ENCODE peak calls at places on chromosomes 5 and 9, in five cellular contexts. One of them, this sample, is unnamed.
A peak's percentile ranks its signal among the peaks of the same experiment; 100 is the strongest.

GRCh38 chr5:158364367-158364766 is 505.4 kb upstream of the CLINT1 start:
- DNase-seq in activated CD8-positive, alpha-beta memory T cell treated with anti-CD3 and anti-CD28 coated beads, Interleukin-2, amount 50 U/mL, for 4 hours: no peak
- DNase-seq in NCI-H748 treated with DMSO at 0.1 percent for 48 hours: no peak
- DNase-seq in neuronal stem cell: no peak
- DNase-seq in mesothelial cell of epicardium: no peak
- DNase-seq in this sample: no peak

GRCh38 chr9:137989999-137990715 is 112.6 kb downstream of the CACNA1B start:
- DNase-seq in activated CD8-positive, alpha-beta memory T cell treated with anti-CD3 and anti-CD28 coated beads, Interleukin-2, amount 50 U/mL, for 4 hours: no peak
- DNase-seq in NCI-H748 treated with DMSO at 0.1 percent for 48 hours: no peak
- DNase-seq in neuronal stem cell: no peak
- DNase-seq in mesothelial cell of epicardium: no peak
- DNase-seq in this sample: no peak

GRCh38 chr5:59799668-59800374 is 93.7 kb downstream of the PDE4D start:
- DNase-seq in activated CD8-positive, alpha-beta memory T cell treated with anti-CD3 and anti-CD28 coated beads, Interleukin-2, amount 50 U/mL, for 4 hours: no peak
- DNase-seq in NCI-H748 treated with DMSO at 0.1 percent for 48 hours: peak; percentile 41
- DNase-seq in neuronal stem cell: peak; percentile 57
- DNase-seq in mesothelial cell of epicardium: no peak
- DNase-seq in this sample: peak; percentile 22

GRCh38 chr9:91903126-91903911 is 46.7 kb downstream of the ROR2 start:
- DNase-seq in activated CD8-positive, alpha-beta memory T cell treated with anti-CD3 and anti-CD28 coated beads, Interleukin-2, amount 50 U/mL, for 4 hours: no peak
- DNase-seq in NCI-H748 treated with DMSO at 0.1 percent for 48 hours: no peak
- DNase-seq in neuronal stem cell: no peak
- DNase-seq in mesothelial cell of epicardium: no peak
- DNase-seq in this sample: no peak

GRCh38 chr9:136078498-136079011 is 16.5 kb downstream of the NACC2 start:
- DNase-seq in activated CD8-positive, alpha-beta memory T cell treated with anti-CD3 and anti-CD28 coated beads, Interleukin-2, amount 50 U/mL, for 4 hours: no peak
- DNase-seq in NCI-H748 treated with DMSO at 0.1 percent for 48 hours: no peak
- DNase-seq in neuronal stem cell: no peak
- DNase-seq in mesothelial cell of epicardium: no peak
- DNase-seq in this sample: no peak

GRCh38 chr5:148653271-148653839 is 972 bp downstream of the HTR4 start:
- DNase-seq in activated CD8-positive, alpha-beta memory T cell treated with anti-CD3 and anti-CD28 coated beads, Interleukin-2, amount 50 U/mL, for 4 hours: no peak
- DNase-seq in NCI-H748 treated with DMSO at 0.1 percent for 48 hours: no peak
- DNase-seq in neuronal stem cell: no peak
- DNase-seq in mesothelial cell of epicardium: no peak
- DNase-seq in this sample: no peak

GRCh38 chr9:7094052-7094451 is 336.3 kb downstream of the KDM4C start:
- DNase-seq in activated CD8-positive, alpha-beta memory T cell treated with anti-CD3 and anti-CD28 coated beads, Interleukin-2, amount 50 U/mL, for 4 hours: no peak
- DNase-seq in NCI-H748 treated with DMSO at 0.1 percent for 48 hours: no peak
- DNase-seq in neuronal stem cell: peak; percentile 3
- DNase-seq in mesothelial cell of epicardium: no peak
- DNase-seq in this sample: no peak

GRCh38 chr9:121271368-121272351 is 3.7 kb downstream of the GSN start:
- DNase-seq in activated CD8-positive, alpha-beta memory T cell treated with anti-CD3 and anti-CD28 coated beads, Interleukin-2, amount 50 U/mL, for 4 hours: no peak
- DNase-seq in NCI-H748 treated with DMSO at 0.1 percent for 48 hours: no peak
- DNase-seq in neuronal stem cell: no peak
- DNase-seq in mesothelial cell of epicardium: no peak
- DNase-seq in this sample: no peak

GRCh38 chr9:77163889-77164288 is 13.4 kb upstream of the VPS13A start:
- DNase-seq in activated CD8-positive, alpha-beta memory T cell treated with anti-CD3 and anti-CD28 coated beads, Interleukin-2, amount 50 U/mL, for 4 hours: no peak
- DNase-seq in NCI-H748 treated with DMSO at 0.1 percent for 48 hours: no peak
- DNase-seq in neuronal stem cell: no peak
- DNase-seq in mesothelial cell of epicardium: no peak
- DNase-seq in this sample: no peak

GRCh38 chr5:97657239-97657638 is 474.2 kb upstream of the RIOK2 start:
- DNase-seq in activated CD8-positive, alpha-beta memory T cell treated with anti-CD3 and anti-CD28 coated beads, Interleukin-2, amount 50 U/mL, for 4 hours: no peak
- DNase-seq in NCI-H748 treated with DMSO at 0.1 percent for 48 hours: no peak
- DNase-seq in neuronal stem cell: no peak
- DNase-seq in mesothelial cell of epicardium: no peak
- DNase-seq in this sample: no peak

GRCh38 chr5:82257729-82258128 is 20.4 kb downstream of the RPS23 start:
- DNase-seq in activated CD8-positive, alpha-beta memory T cell treated with anti-CD3 and anti-CD28 coated beads, Interleukin-2, amount 50 U/mL, for 4 hours: no peak
- DNase-seq in NCI-H748 treated with DMSO at 0.1 percent for 48 hours: no peak
- DNase-seq in neuronal stem cell: no peak
- DNase-seq in mesothelial cell of epicardium: no peak
- DNase-seq in this sample: no peak

GRCh38 chr9:136028760-136029470 is 66.2 kb downstream of the NACC2 start:
- DNase-seq in activated CD8-positive, alpha-beta memory T cell treated with anti-CD3 and anti-CD28 coated beads, Interleukin-2, amount 50 U/mL, for 4 hours: no peak
- DNase-seq in NCI-H748 treated with DMSO at 0.1 percent for 48 hours: no peak
- DNase-seq in neuronal stem cell: no peak
- DNase-seq in mesothelial cell of epicardium: no peak
- DNase-seq in this sample: no peak

GRCh38 chr9:106228861-106229260 is 534.5 kb downstream of the TMEM38B start:
- DNase-seq in activated CD8-positive, alpha-beta memory T cell treated with anti-CD3 and anti-CD28 coated beads, Interleukin-2, amount 50 U/mL, for 4 hours: no peak
- DNase-seq in NCI-H748 treated with DMSO at 0.1 percent for 48 hours: no peak
- DNase-seq in neuronal stem cell: no peak
- DNase-seq in mesothelial cell of epicardium: no peak
- DNase-seq in this sample: no peak

GRCh38 chr9:21565137-21565536 is 83.0 kb upstream of the IFNE start:
- DNase-seq in activated CD8-positive, alpha-beta memory T cell treated with anti-CD3 and anti-CD28 coated beads, Interleukin-2, amount 50 U/mL, for 4 hours: no peak
- DNase-seq in NCI-H748 treated with DMSO at 0.1 percent for 48 hours: no peak
- DNase-seq in neuronal stem cell: no peak
- DNase-seq in mesothelial cell of epicardium: no peak
- DNase-seq in this sample: no peak

GRCh38 chr5:124658867-124659557 is 87.4 kb downstream of the ZNF608 start:
- DNase-seq in activated CD8-positive, alpha-beta memory T cell treated with anti-CD3 and anti-CD28 coated beads, Interleukin-2, amount 50 U/mL, for 4 hours: no peak
- DNase-seq in NCI-H748 treated with DMSO at 0.1 percent for 48 hours: no peak
- DNase-seq in neuronal stem cell: no peak
- DNase-seq in mesothelial cell of epicardium: no peak
- DNase-seq in this sample: no peak

GRCh38 chr5:51104556-51104955 is 278.7 kb upstream of the ISL1 start:
- DNase-seq in activated CD8-positive, alpha-beta memory T cell treated with anti-CD3 and anti-CD28 coated beads, Interleukin-2, amount 50 U/mL, for 4 hours: no peak
- DNase-seq in NCI-H748 treated with DMSO at 0.1 percent for 48 hours: no peak
- DNase-seq in neuronal stem cell: no peak
- DNase-seq in mesothelial cell of epicardium: no peak
- DNase-seq in this sample: no peak

GRCh38 chr9:103082494-103082893 is 87.4 kb downstream of the CYLC2 start:
- DNase-seq in activated CD8-positive, alpha-beta memory T cell treated with anti-CD3 and anti-CD28 coated beads, Interleukin-2, amount 50 U/mL, for 4 hours: no peak
- DNase-seq in NCI-H748 treated with DMSO at 0.1 percent for 48 hours: no peak
- DNase-seq in neuronal stem cell: no peak
- DNase-seq in mesothelial cell of epicardium: no peak
- DNase-seq in this sample: no peak

GRCh38 chr5:80863708-80864107 is 96.5 kb upstream of the RASGRF2 start:
- DNase-seq in activated CD8-positive, alpha-beta memory T cell treated with anti-CD3 and anti-CD28 coated beads, Interleukin-2, amount 50 U/mL, for 4 hours: no peak
- DNase-seq in NCI-H748 treated with DMSO at 0.1 percent for 48 hours: no peak
- DNase-seq in neuronal stem cell: no peak
- DNase-seq in mesothelial cell of epicardium: no peak
- DNase-seq in this sample: no peak

GRCh38 chr9:37290881-37291485 is 131.5 kb upstream of the GRHPR start:
- DNase-seq in activated CD8-positive, alpha-beta memory T cell treated with anti-CD3 and anti-CD28 coated beads, Interleukin-2, amount 50 U/mL, for 4 hours: no peak
- DNase-seq in NCI-H748 treated with DMSO at 0.1 percent for 48 hours: no peak
- DNase-seq in neuronal stem cell: no peak
- DNase-seq in mesothelial cell of epicardium: no peak
- DNase-seq in this sample: no peak

GRCh38 chr5:142957528-142957927 is 187.4 kb downstream of the ARHGAP26 start:
- DNase-seq in activated CD8-positive, alpha-beta memory T cell treated with anti-CD3 and anti-CD28 coated beads, Interleukin-2, amount 50 U/mL, for 4 hours: no peak
- DNase-seq in NCI-H748 treated with DMSO at 0.1 percent for 48 hours: no peak
- DNase-seq in neuronal stem cell: no peak
- DNase-seq in mesothelial cell of epicardium: no peak
- DNase-seq in this sample: no peak

GRCh38 chr5:138668981-138669380 is 84.2 kb upstream of the CTNNA1 start:
- DNase-seq in activated CD8-positive, alpha-beta memory T cell treated with anti-CD3 and anti-CD28 coated beads, Interleukin-2, amount 50 U/mL, for 4 hours: no peak
- DNase-seq in NCI-H748 treated with DMSO at 0.1 percent for 48 hours: no peak
- DNase-seq in neuronal stem cell: no peak
- DNase-seq in mesothelial cell of epicardium: no peak
- DNase-seq in this sample: no peak

GRCh38 chr5:151110122-151110681 is 29.4 kb upstream of the TNIP1 start:
- DNase-seq in activated CD8-positive, alpha-beta memory T cell treated with anti-CD3 and anti-CD28 coated beads, Interleukin-2, amount 50 U/mL, for 4 hours: no peak
- DNase-seq in NCI-H748 treated with DMSO at 0.1 percent for 48 hours: no peak
- DNase-seq in neuronal stem cell: no peak
- DNase-seq in mesothelial cell of epicardium: no peak
- DNase-seq in this sample: no peak

GRCh38 chr5:129803403-129803802 is 55.5 kb downstream of the MINAR2 start:
- DNase-seq in activated CD8-positive, alpha-beta memory T cell treated with anti-CD3 and anti-CD28 coated beads, Interleukin-2, amount 50 U/mL, for 4 hours: no peak
- DNase-seq in NCI-H748 treated with DMSO at 0.1 percent for 48 hours: no peak
- DNase-seq in neuronal stem cell: no peak
- DNase-seq in mesothelial cell of epicardium: no peak
- DNase-seq in this sample: no peak

GRCh38 chr5:1338196-1338490 is 6.8 kb downstream of the CLPTM1L start:
- DNase-seq in activated CD8-positive, alpha-beta memory T cell treated with anti-CD3 and anti-CD28 coated beads, Interleukin-2, amount 50 U/mL, for 4 hours: no peak
- DNase-seq in NCI-H748 treated with DMSO at 0.1 percent for 48 hours: no peak
- DNase-seq in neuronal stem cell: no peak
- DNase-seq in mesothelial cell of epicardium: no peak
- DNase-seq in this sample: no peak

GRCh38 chr9:75866273-75866871 is 24.1 kb upstream of the PCSK5 start:
- DNase-seq in activated CD8-positive, alpha-beta memory T cell treated with anti-CD3 and anti-CD28 coated beads, Interleukin-2, amount 50 U/mL, for 4 hours: peak; percentile 43
- DNase-seq in NCI-H748 treated with DMSO at 0.1 percent for 48 hours: no peak
- DNase-seq in neuronal stem cell: peak; percentile 63
- DNase-seq in mesothelial cell of epicardium: no peak
- DNase-seq in this sample: no peak

GRCh38 chr5:56269216-56269927 is 36.2 kb upstream of the ANKRD55 start:
- DNase-seq in activated CD8-positive, alpha-beta memory T cell treated with anti-CD3 and anti-CD28 coated beads, Interleukin-2, amount 50 U/mL, for 4 hours: no peak
- DNase-seq in NCI-H748 treated with DMSO at 0.1 percent for 48 hours: no peak
- DNase-seq in neuronal stem cell: no peak
- DNase-seq in mesothelial cell of epicardium: no peak
- DNase-seq in this sample: peak; percentile 46

GRCh38 chr9:33297455-33297854 is 7.1 kb downstream of the NFX1 start:
- DNase-seq in activated CD8-positive, alpha-beta memory T cell treated with anti-CD3 and anti-CD28 coated beads, Interleukin-2, amount 50 U/mL, for 4 hours: no peak
- DNase-seq in NCI-H748 treated with DMSO at 0.1 percent for 48 hours: no peak
- DNase-seq in neuronal stem cell: no peak
- DNase-seq in mesothelial cell of epicardium: no peak
- DNase-seq in this sample: no peak

GRCh38 chr9:36398745-36399144 is 1.3 kb downstream of the RNF38 start:
- DNase-seq in activated CD8-positive, alpha-beta memory T cell treated with anti-CD3 and anti-CD28 coated beads, Interleukin-2, amount 50 U/mL, for 4 hours: no peak
- DNase-seq in NCI-H748 treated with DMSO at 0.1 percent for 48 hours: no peak
- DNase-seq in neuronal stem cell: no peak
- DNase-seq in mesothelial cell of epicardium: no peak
- DNase-seq in this sample: peak; percentile 12

GRCh38 chr9:23821400-23822181 is 4.4 kb downstream of the ELAVL2 start:
- DNase-seq in activated CD8-positive, alpha-beta memory T cell treated with anti-CD3 and anti-CD28 coated beads, Interleukin-2, amount 50 U/mL, for 4 hours: no peak
- DNase-seq in NCI-H748 treated with DMSO at 0.1 percent for 48 hours: peak; percentile 35
- DNase-seq in neuronal stem cell: peak; percentile 61
- DNase-seq in mesothelial cell of epicardium: peak; percentile 52
- DNase-seq in this sample: no peak

GRCh38 chr9:34777667-34778066 is 67.7 kb upstream of the CCL21 start:
- DNase-seq in activated CD8-positive, alpha-beta memory T cell treated with anti-CD3 and anti-CD28 coated beads, Interleukin-2, amount 50 U/mL, for 4 hours: no peak
- DNase-seq in NCI-H748 treated with DMSO at 0.1 percent for 48 hours: no peak
- DNase-seq in neuronal stem cell: no peak
- DNase-seq in mesothelial cell of epicardium: no peak
- DNase-seq in this sample: no peak

GRCh38 chr5:23332650-23333251 is 174.7 kb upstream of the PRDM9 start:
- DNase-seq in activated CD8-positive, alpha-beta memory T cell treated with anti-CD3 and anti-CD28 coated beads, Interleukin-2, amount 50 U/mL, for 4 hours: no peak
- DNase-seq in NCI-H748 treated with DMSO at 0.1 percent for 48 hours: no peak
- DNase-seq in neuronal stem cell: no peak
- DNase-seq in mesothelial cell of epicardium: no peak
- DNase-seq in this sample: no peak

GRCh38 chr5:94329115-94329514 is 289.3 kb downstream of the KIAA0825 start:
- DNase-seq in activated CD8-positive, alpha-beta memory T cell treated with anti-CD3 and anti-CD28 coated beads, Interleukin-2, amount 50 U/mL, for 4 hours: no peak
- DNase-seq in NCI-H748 treated with DMSO at 0.1 percent for 48 hours: no peak
- DNase-seq in neuronal stem cell: no peak
- DNase-seq in mesothelial cell of epicardium: no peak
- DNase-seq in this sample: no peak

This sample was measured in T-helper 2 cell treated with Interferon-gamma antibody and Interleukin-4, amounts not matched to agents 5 μg/mL and 100 μg/mL, for 36 hours.